ENCODE peak calls at places on chromosomes 6 and 20, in five cellular contexts. Z is iPS DF 6.9, M is body of pancreas, G is spleen, S is tibial artery. U is an unnamed sample. For H3K4me1, the result is how much of the 10 kb centered on the place peaks cover.

GRCh38 chr6:33704215-33704817 is 7.2 kb downstream of the UQCC2 start:
- DNase-seq in Z (no peak), M (no peak), G (peak), S (no peak), U (no peak)

GRCh38 chr6:56772737-56773184 is 130.1 kb upstream of the DST start:
- DNase-seq in Z (no peak), M (peak), G (no peak), S (peak), U (no peak)

GRCh38 chr6:40251609-40252008 is 317.3 kb upstream of the MOCS1 start:
- DNase-seq in Z (no peak), M (no peak), G (no peak), S (no peak), U (peak)

GRCh38 chr20:1673424-1673823 is 15.8 kb upstream of the SIRPG start:
- DNase-seq in Z (no peak), M (no peak), G (no peak), S (no peak), U (no peak)

GRCh38 chr6:166540631-166541331 is 45.7 kb downstream of the RAMACL start:
- DNase-seq in Z (no peak), M (no peak), G (no peak), S (peak), U (no peak)

GRCh38 chr6:145531032-145531431 is 204.3 kb downstream of the EPM2A start:
- DNase-seq in Z (no peak), M (no peak), G (no peak), S (no peak), U (no peak)

GRCh38 chr6:54621285-54621684 is 225.3 kb upstream of the FAM83B start:
- DNase-seq in Z (peak), M (no peak), G (no peak), S (no peak), U (no peak)

GRCh38 chr6:11414564-11414963 is 123.0 kb upstream of the TMEM170B start:
- DNase-seq in Z (no peak), M (no peak), G (no peak), S (no peak), U (no peak)

GRCh38 chr20:45946149-45946970 is 11.9 kb downstream of the PCIF1 start:
- DNase-seq in Z (no peak), M (peak), G (peak), S (no peak), U (no peak)

DNA sequence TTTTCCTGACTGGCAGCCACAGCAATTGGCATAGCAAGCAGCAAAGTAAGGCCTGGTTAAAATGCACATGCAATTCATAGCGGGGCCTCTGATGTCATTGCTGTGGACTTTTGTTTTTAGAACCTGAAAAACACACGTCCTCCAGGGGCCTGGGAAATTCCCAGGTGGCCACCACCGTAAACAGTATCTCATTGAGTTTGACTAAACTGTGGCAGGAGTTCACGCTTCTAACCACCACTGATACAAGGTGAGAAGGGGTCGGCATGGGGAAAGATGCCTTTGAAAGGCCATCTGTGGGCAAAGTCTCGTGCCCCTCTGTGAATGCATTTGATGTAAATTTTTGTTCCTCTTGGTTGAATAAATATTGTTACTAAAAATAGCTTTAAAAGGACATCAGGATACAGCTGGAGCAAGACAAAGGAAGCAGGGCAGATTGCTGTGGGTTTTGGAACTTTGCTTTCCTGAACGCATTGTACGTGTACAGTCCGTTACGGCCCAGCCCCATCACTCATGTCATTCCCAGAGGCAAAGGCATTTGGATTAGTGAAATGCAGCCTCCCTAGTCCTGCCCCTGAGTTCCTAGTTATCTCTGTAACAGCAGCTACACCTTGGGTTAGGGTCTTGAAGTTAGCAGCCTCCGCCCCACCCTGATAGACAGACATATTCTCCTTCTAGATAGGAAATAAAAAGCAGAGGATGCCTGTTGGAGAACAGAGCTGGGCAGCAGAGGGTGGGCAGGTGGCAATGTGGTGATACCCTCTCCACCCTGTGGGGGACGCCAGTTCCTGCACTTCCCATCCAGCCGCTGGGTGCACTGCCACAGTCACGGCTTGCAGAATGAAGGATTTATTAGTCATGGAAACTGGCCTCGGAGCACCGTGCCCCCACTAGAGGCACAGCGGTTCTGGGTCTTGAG is 80.3 kb downstream of the ZDHHC14 start:
- DNase-seq in Z (no peak), M (peak), G (no peak), S (no peak), U (no peak)
- H3K4me3 ChIP-seq in Z (no peak), M (no peak), G (no peak), S (no peak), U (no peak)

DNA sequence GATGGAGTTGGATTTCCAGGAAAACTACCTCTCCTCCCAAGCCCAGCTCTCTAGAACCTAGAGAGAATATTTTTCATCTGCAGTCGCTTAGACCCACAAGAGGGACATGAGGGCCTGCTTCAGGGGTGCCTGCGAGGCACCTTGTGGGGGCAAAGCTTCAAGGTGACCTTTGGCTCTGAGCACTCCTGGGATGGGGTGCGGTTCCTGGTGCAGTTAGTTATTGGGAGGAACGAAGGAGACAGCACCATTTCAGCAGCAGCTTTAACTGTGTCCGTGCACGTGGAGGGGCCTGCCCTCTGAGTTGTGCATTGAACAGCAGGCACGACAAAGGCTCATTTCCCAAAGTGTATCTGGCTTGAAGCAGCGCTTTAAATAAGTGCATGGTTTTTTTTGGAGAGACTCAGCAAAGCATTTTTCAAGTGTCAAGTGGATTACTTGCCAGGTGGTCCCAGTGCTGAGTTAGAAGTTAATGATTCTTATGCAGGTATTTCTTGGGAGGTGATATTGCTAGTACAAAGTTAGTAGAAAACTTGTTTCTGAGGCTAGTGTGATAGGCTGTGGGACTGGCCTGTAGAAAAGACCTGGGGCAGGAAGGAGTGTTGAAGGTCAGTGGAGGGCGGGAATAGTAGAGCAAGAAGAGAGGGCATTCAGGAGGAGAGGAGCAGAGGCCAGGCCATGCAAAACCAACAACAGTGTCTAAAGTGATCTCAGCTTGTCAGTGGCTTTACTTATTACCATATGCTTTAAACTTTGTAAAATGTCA is 3.8 kb downstream of the IGF2R start:
- DNase-seq in Z (no peak), M (no peak), G (no peak), S (no peak), U (no peak)
- H3K4me1 ChIP-seq in Z (under half), M (half or more), G (half or more), S (under half), U (under half)

GRCh38 chr6:3340358-3340798 is 81.6 kb downstream of the PSMG4 start:
- DNase-seq in Z (no peak), M (no peak), G (no peak), S (no peak), U (no peak)

GRCh38 chr6:3336066-3336786 is 77.5 kb downstream of the PSMG4 start:
- DNase-seq in Z (no peak), M (no peak), G (no peak), S (no peak), U (no peak)

GRCh38 chr6:3335169-3335568 is 76.4 kb downstream of the PSMG4 start:
- DNase-seq in Z (no peak), M (no peak), G (no peak), S (no peak), U (no peak)

GRCh38 chr6:3336859-3337515 is 78.2 kb downstream of the PSMG4 start:
- DNase-seq in Z (no peak), M (peak), G (no peak), S (no peak), U (no peak)

GRCh38 chr6:3337521-3338350 is 79.0 kb downstream of the PSMG4 start:
- DNase-seq in Z (no peak), M (no peak), G (no peak), S (no peak), U (no peak)
- H3K4me3 ChIP-seq in Z (no peak), M (no peak), G (no peak), S (no peak), U (no peak)

GRCh38 chr6:36033935-36034334 is 6.3 kb downstream of the MAPK14 start:
- DNase-seq in Z (no peak), M (no peak), G (no peak), S (no peak), U (no peak)

GRCh38 chr6:36035240-36035639 is 7.6 kb downstream of the MAPK14 start:
- DNase-seq in Z (no peak), M (no peak), G (no peak), S (no peak), U (no peak)

GRCh38 chr6:36028887-36029324 is 1.3 kb downstream of the MAPK14 start:
- DNase-seq in Z (no peak), M (peak), G (peak), S (peak), U (peak)

GRCh38 chr6:36029464-36029863 is 1.9 kb downstream of the MAPK14 start:
- DNase-seq in Z (no peak), M (no peak), G (no peak), S (no peak), U (no peak)

DNA sequence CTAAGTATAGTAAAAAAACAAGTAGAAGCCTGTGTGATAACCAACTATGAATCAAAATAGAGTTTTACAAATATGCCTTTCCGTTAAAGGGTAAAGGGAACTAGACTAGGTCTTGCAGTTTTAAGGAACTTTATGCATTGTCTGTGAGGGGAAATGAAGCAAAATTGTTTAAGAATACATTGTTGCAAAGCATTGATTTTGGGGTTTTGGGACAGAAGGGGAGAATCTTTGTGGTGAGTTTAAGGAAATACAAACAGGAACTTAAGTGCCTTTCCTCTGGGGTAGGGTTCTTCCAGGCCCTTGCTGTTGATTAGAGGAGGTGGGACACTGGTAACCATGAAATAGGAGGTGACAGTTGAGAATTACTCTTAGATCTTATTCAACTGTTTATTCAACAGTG is 4.6 kb downstream of the MAPK14 start:
- DNase-seq in Z (no peak), M (no peak), G (no peak), S (no peak), U (no peak)
- H3K4me1 ChIP-seq in Z (under half), M (half or more), G (half or more), S (under half), U (under half)

GRCh38 chr6:142842423-142843261 is 102.3 kb downstream of the HIVEP2 start:
- DNase-seq in Z (no peak), M (no peak), G (no peak), S (no peak), U (no peak)

GRCh38 chr6:142844065-142844755 is 100.8 kb downstream of the HIVEP2 start:
- DNase-seq in Z (no peak), M (no peak), G (no peak), S (no peak), U (no peak)

GRCh38 chr6:142845143-142845571 is 99.8 kb downstream of the HIVEP2 start:
- DNase-seq in Z (no peak), M (no peak), G (no peak), S (no peak), U (no peak)

GRCh38 chr6:142841915-142842314 is 103.1 kb downstream of the HIVEP2 start:
- DNase-seq in Z (no peak), M (no peak), G (no peak), S (no peak), U (no peak)

GRCh38 chr6:142843344-142843743 is 101.6 kb downstream of the HIVEP2 start:
- DNase-seq in Z (no peak), M (no peak), G (no peak), S (no peak), U (no peak)
- H3K4me3 ChIP-seq in Z (no peak), M (no peak), G (no peak), S (no peak), U (no peak)

GRCh38 chr6:52555531-52556228 is 21.2 kb downstream of the TRAM2 start:
- DNase-seq in Z (no peak), M (no peak), G (no peak), S (no peak), U (no peak)
- H3K4me1 ChIP-seq in Z (under half), M (under half), G (under half), S (under half), U (under half)

GRCh38 chr20:36173451-36173933 is 19.0 kb downstream of the EPB41L1 start:
- DNase-seq in Z (peak), M (no peak), G (no peak), S (no peak), U (peak)
- H3K4me3 ChIP-seq in Z (no peak), M (no peak), G (no peak), S (no peak), U (no peak)

U was measured in BE2C.